ENCODE peak calls at places on chromosomes 7 and 10, in five cellular contexts. Q, O, P, L and E are unnamed samples.

GRCh38 chr10:66767707-66768106 is 158.1 kb upstream of the LRRTM3 start:
- DNase-seq in L (no peak), O (no peak), P (no peak), Q (no peak), E (no peak)

GRCh38 chr7:30925117-30925516 is 13.5 kb downstream of the AQP1 start:
- DNase-seq in O (peak; percentile 16), P (no peak), Q (no peak), L (no peak), E (no peak)

GRCh38 chr10:125708971-125709503 is 10.5 kb upstream of the EDRF1 start:
- DNase-seq in L (no peak), Q (no peak), P (no peak), O (no peak), E (no peak)

GRCh38 chr10:96512997-96513685 is 585 bp downstream of the TLL2 start:
- DNase-seq in P (no peak), Q (no peak), L (no peak), O (no peak), E (peak; percentile 33)

GRCh38 chr10:22319559-22320558 is 1.0 kb upstream of the BMI1 start:
- DNase-seq in Q (no peak), O (no peak), L (no peak), P (no peak), E (peak; percentile 19)

GRCh38 chr7:41006591-41006990 is 696.3 kb downstream of the INHBA start:
- DNase-seq in O (no peak), P (no peak), Q (no peak), L (no peak), E (peak; percentile 34)

GRCh38 chr7:20482071-20482470 is 133.4 kb upstream of the ABCB5 start:
- DNase-seq in L (no peak), Q (no peak), O (no peak), P (no peak), E (no peak)

GRCh38 chr7:14504134-14504533 is 398.4 kb downstream of the DGKB start:
- DNase-seq in Q (no peak), P (no peak), L (no peak), O (no peak), E (no peak)

GRCh38 chr7:98203261-98203963 is 7.8 kb upstream of the BHLHA15 start:
- DNase-seq in P (no peak), Q (no peak), O (no peak), L (no peak), E (no peak)

GRCh38 chr7:116713918-116714317 is 41.9 kb downstream of the MET start:
- DNase-seq in O (no peak), P (no peak), L (peak; percentile 14), Q (no peak), E (peak; percentile 28)

GRCh38 chr7:44486693-44487092 is 3.8 kb downstream of the NUDCD3 start:
- DNase-seq in O (peak; percentile 28), Q (peak; percentile 50), P (no peak), L (no peak), E (peak; percentile 14)

GRCh38 chr7:106947244-106947728 is 82.2 kb downstream of the PIK3CG start:
- DNase-seq in O (peak; percentile 36), L (peak; percentile 78), P (peak; percentile 68), Q (peak; percentile 66), E (peak; percentile 85)

GRCh38 chr7:77308792-77309191 is 107.4 kb downstream of the GSAP start:
- DNase-seq in Q (no peak), O (no peak), P (no peak), L (no peak), E (no peak)

GRCh38 chr7:77306231-77307067 is 106.8 kb upstream of the FGL2 start:
- DNase-seq in O (no peak), L (no peak), P (no peak), Q (no peak), E (no peak)

GRCh38 chr7:77313086-77313485 is 103.1 kb downstream of the GSAP start:
- DNase-seq in P (no peak), L (no peak), O (no peak), Q (no peak), E (no peak)

GRCh38 chr7:77310982-77311381 is 105.2 kb downstream of the GSAP start:
- DNase-seq in L (no peak), O (no peak), P (no peak), Q (no peak), E (no peak)

GRCh38 chr7:77309714-77310220 is 106.4 kb downstream of the GSAP start:
- DNase-seq in L (no peak), P (no peak), Q (no peak), O (no peak), E (no peak)
- TF ChIP-seq CTCF in L (no peak), P (no peak), Q (no peak), O (no peak), E (no peak)

GRCh38 chr10:50561266-50561665 is 62.5 kb downstream of the SGMS1 start:
- DNase-seq in O (no peak), Q (peak; percentile 42), P (no peak), L (peak; percentile 64), E (peak; percentile 96)
- H3K4me3 ChIP-seq in O (no peak overlapping the region), Q (no peak overlapping the region), P (no peak overlapping the region), L (no peak overlapping the region), E (no peak overlapping the region)

DNA sequence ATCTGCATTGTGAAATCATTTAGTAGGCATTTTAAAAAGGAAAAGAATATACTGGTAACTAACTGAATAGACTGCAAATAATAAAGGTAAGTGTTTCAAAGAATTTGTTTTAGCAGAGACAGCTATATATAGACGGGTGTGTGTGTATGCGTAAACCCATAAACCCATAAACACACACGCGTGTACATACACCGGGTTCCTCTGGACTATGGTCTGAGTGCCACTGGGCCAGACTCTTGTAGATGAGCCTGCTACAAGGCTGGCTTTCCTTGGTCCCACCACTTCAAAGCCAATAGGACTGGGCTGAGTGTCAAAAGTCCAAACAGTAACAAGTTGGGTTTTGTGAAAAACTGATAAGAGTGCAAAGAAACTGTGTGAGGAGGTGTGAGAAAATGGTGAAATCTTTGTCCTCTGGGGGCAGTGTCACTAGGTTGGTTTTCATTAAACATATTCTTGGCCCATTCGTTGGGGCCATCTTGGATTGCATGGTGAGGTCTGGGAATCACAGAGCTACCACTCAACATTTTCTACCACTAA is 39.8 kb downstream of the GNA12 start:
- DNase-seq in Q (no peak), O (no peak), P (no peak), L (no peak), E (no peak)
- TF ChIP-seq CTCF in Q (no peak), O (no peak), P (no peak), L (peak; percentile 15), E (no peak)

GRCh38 chr10:69317175-69318086 is 39.1 kb downstream of the HK1 start:
- DNase-seq in L (no peak), P (no peak), O (no peak), Q (no peak), E (no peak)

GRCh38 chr10:69316313-69317059 is 38.2 kb downstream of the HK1 start:
- DNase-seq in O (no peak), L (peak; percentile 23), P (peak; percentile 36), Q (peak; percentile 69), E (peak; percentile 33)

GRCh38 chr10:69315100-69315542 is 36.8 kb downstream of the HK1 start:
- DNase-seq in O (no peak), P (no peak), L (no peak), Q (no peak), E (no peak)

GRCh38 chr10:69318087-69318996 is 40.0 kb downstream of the HK1 start:
- DNase-seq in L (peak; percentile 61), Q (peak; percentile 92), P (peak; percentile 81), O (peak; percentile 93), E (peak; percentile 83)

GRCh38 chr10:69315610-69316312 is 37.5 kb downstream of the HK1 start:
- DNase-seq in P (no peak), L (peak; percentile 16), Q (no peak), O (no peak), E (no peak)
- H3K4me3 ChIP-seq in P (no peak overlapping the region), L (no peak overlapping the region), Q (no peak overlapping the region), O (no peak overlapping the region), E (no peak overlapping the region)